ENCODE peak calls at places on chromosomes 5 and 9, in four cellular contexts. One of them, this sample, is unnamed. For H3K4me1, the result is how much of the 10 kb centered on the place peaks cover.

GRCh38 chr9:112433715-112434392 is 52.8 kb upstream of the KIAA1958 start:
- DNase-seq in mesendoderm: no peak
- DNase-seq in OCI-LY7: no peak
- DNase-seq in GM23248: no peak
- DNase-seq in this sample: no peak

GRCh38 chr9:6921335-6921734 is 163.6 kb downstream of the KDM4C start:
- DNase-seq in mesendoderm: no peak
- DNase-seq in OCI-LY7: no peak
- DNase-seq in GM23248: no peak
- DNase-seq in this sample: no peak

GRCh38 chr9:76403352-76403751 is 9.1 kb upstream of the RFK start:
- DNase-seq in mesendoderm: peak
- DNase-seq in OCI-LY7: peak
- DNase-seq in GM23248: peak
- DNase-seq in this sample: no peak

GRCh38 chr9:33189331-33189731 is 22.2 kb upstream of the B4GALT1 start:
- DNase-seq in mesendoderm: no peak
- DNase-seq in OCI-LY7: no peak
- DNase-seq in GM23248: peak
- DNase-seq in this sample: no peak

GRCh38 chr5:24365406-24365805 is 279.4 kb downstream of the CDH10 start:
- DNase-seq in mesendoderm: peak
- DNase-seq in OCI-LY7: no peak
- DNase-seq in GM23248: peak
- DNase-seq in this sample: no peak

GRCh38 chr9:76249309-76249708 is 144.9 kb downstream of the RFK start:
- DNase-seq in mesendoderm: no peak
- DNase-seq in OCI-LY7: no peak
- DNase-seq in GM23248: no peak
- DNase-seq in this sample: no peak

GRCh38 chr5:98498028-98498427 is 275.4 kb upstream of the RGMB start:
- DNase-seq in mesendoderm: no peak
- DNase-seq in OCI-LY7: no peak
- DNase-seq in GM23248: no peak
- DNase-seq in this sample: no peak

GRCh38 chr9:114282926-114283325 is 40.0 kb upstream of the ORM1 start:
- DNase-seq in mesendoderm: peak
- DNase-seq in OCI-LY7: no peak
- DNase-seq in GM23248: peak
- DNase-seq in this sample: peak

GRCh38 chr5:7825630-7826029 is 25.3 kb downstream of the CFAP90 start:
- DNase-seq in mesendoderm: no peak
- DNase-seq in OCI-LY7: no peak
- DNase-seq in GM23248: no peak
- DNase-seq in this sample: no peak

GRCh38 chr5:31999470-31999869 is 174.6 kb downstream of the GOLPH3 start:
- DNase-seq in mesendoderm: no peak
- DNase-seq in OCI-LY7: no peak
- DNase-seq in GM23248: no peak
- DNase-seq in this sample: no peak

GRCh38 chr9:123834907-123835562 is 94.9 kb downstream of the DENND1A start:
- DNase-seq in mesendoderm: peak
- DNase-seq in OCI-LY7: peak
- DNase-seq in GM23248: peak
- DNase-seq in this sample: no peak

GRCh38 chr5:132498152-132498551 is 7.6 kb upstream of the IRF1 start:
- DNase-seq in mesendoderm: peak
- DNase-seq in OCI-LY7: no peak
- DNase-seq in GM23248: peak
- DNase-seq in this sample: no peak

GRCh38 chr9:13382595-13382994 is 103.1 kb upstream of the MPDZ start:
- DNase-seq in mesendoderm: no peak
- DNase-seq in OCI-LY7: no peak
- DNase-seq in GM23248: no peak
- DNase-seq in this sample: no peak

GRCh38 chr9:135985459-135985774 is 24.2 kb upstream of the UBAC1 start:
- DNase-seq in mesendoderm: no peak
- DNase-seq in OCI-LY7: no peak
- DNase-seq in GM23248: no peak
- DNase-seq in this sample: no peak

GRCh38 chr5:59001716-59002115 is 418.8 kb downstream of the RAB3C start:
- DNase-seq in mesendoderm: no peak
- DNase-seq in OCI-LY7: no peak
- DNase-seq in GM23248: no peak
- DNase-seq in this sample: no peak

GRCh38 chr5:59001154-59001553 is 418.3 kb downstream of the RAB3C start:
- DNase-seq in mesendoderm: no peak
- DNase-seq in OCI-LY7: no peak
- DNase-seq in GM23248: no peak
- DNase-seq in this sample: no peak

GRCh38 chr5:59002162-59002825 is 419.4 kb downstream of the RAB3C start:
- DNase-seq in mesendoderm: no peak
- DNase-seq in OCI-LY7: no peak
- DNase-seq in GM23248: no peak
- DNase-seq in this sample: no peak

GRCh38 chr5:59003641-59004040 is 420.8 kb downstream of the RAB3C start:
- DNase-seq in mesendoderm: peak
- DNase-seq in OCI-LY7: no peak
- DNase-seq in GM23248: no peak
- DNase-seq in this sample: no peak

GRCh38 chr5:59003124-59003523 is 420.2 kb downstream of the RAB3C start:
- DNase-seq in mesendoderm: no peak
- DNase-seq in OCI-LY7: no peak
- DNase-seq in GM23248: no peak
- DNase-seq in this sample: no peak
- H3K4me3 ChIP-seq in mesendoderm: no peak
- H3K4me3 ChIP-seq in OCI-LY7: no peak
- H3K4me3 ChIP-seq in GM23248: no peak
- H3K4me3 ChIP-seq in this sample: no peak

GRCh38 chr9:134323741-134324358 is 2.4 kb upstream of the RXRA start:
- DNase-seq in mesendoderm: peak
- DNase-seq in OCI-LY7: no peak
- DNase-seq in GM23248: peak
- DNase-seq in this sample: no peak
- H3K4me1 ChIP-seq in mesendoderm: under half
- H3K4me1 ChIP-seq in OCI-LY7: under half
- H3K4me1 ChIP-seq in GM23248: under half
- H3K4me1 ChIP-seq in this sample: under half

GRCh38 chr5:11289733-11290132 is 528.7 kb upstream of the DAP start:
- DNase-seq in mesendoderm: peak
- DNase-seq in OCI-LY7: no peak
- DNase-seq in GM23248: no peak
- DNase-seq in this sample: no peak
- H3K4me3 ChIP-seq in mesendoderm: no peak
- H3K4me3 ChIP-seq in OCI-LY7: no peak
- H3K4me3 ChIP-seq in GM23248: no peak
- H3K4me3 ChIP-seq in this sample: no peak

GRCh38 chr9:138038244-138038671 is 160.7 kb downstream of the CACNA1B start:
- DNase-seq in mesendoderm: no peak
- DNase-seq in OCI-LY7: no peak
- DNase-seq in GM23248: no peak
- DNase-seq in this sample: peak

GRCh38 chr9:138042146-138042545 is 164.6 kb downstream of the CACNA1B start:
- DNase-seq in mesendoderm: no peak
- DNase-seq in OCI-LY7: no peak
- DNase-seq in GM23248: no peak
- DNase-seq in this sample: no peak

GRCh38 chr9:138040446-138041430 is 163.2 kb downstream of the CACNA1B start:
- DNase-seq in mesendoderm: no peak
- DNase-seq in OCI-LY7: no peak
- DNase-seq in GM23248: no peak
- DNase-seq in this sample: no peak

GRCh38 chr9:138033950-138034349 is 156.4 kb downstream of the CACNA1B start:
- DNase-seq in mesendoderm: peak
- DNase-seq in OCI-LY7: no peak
- DNase-seq in GM23248: no peak
- DNase-seq in this sample: no peak

GRCh38 chr9:138037140-138037539 is 159.6 kb downstream of the CACNA1B start:
- DNase-seq in mesendoderm: no peak
- DNase-seq in OCI-LY7: no peak
- DNase-seq in GM23248: no peak
- DNase-seq in this sample: no peak
- H3K4me1 ChIP-seq in mesendoderm: under half
- H3K4me1 ChIP-seq in OCI-LY7: under half
- H3K4me1 ChIP-seq in GM23248: under half
- H3K4me1 ChIP-seq in this sample: under half